ENCODE peak calls at places on chromosome 9, in ten cellular contexts. Y is HTR-8/SVneo; A is ELR; G is psoas muscle; T is AML-193; S is SW 1271; D is cardiac fibroblast; K is activated naive CD8-positive, alpha-beta T cell treated with anti-CD3 and anti-CD28 coated beads for 36 hours; W is CD4-positive, alpha-beta T cell; B is stimulated activated CD4-positive, alpha-beta T cell treated with anti-CD3 and anti-CD28 coated beads, Interleukin-15, amount 100 ng/mL, for 24 hours. E is an unnamed sample.
A peak's percentile ranks its signal among the peaks of the same experiment; 100 is the strongest.

GRCh38 chr9:99466104-99466503 is 244.0 kb downstream of the SEC61B start:
- DNase-seq in Y (no peak), A (no peak), G (no peak), T (no peak), S (no peak), D (no peak), K (no peak), W (no peak), B (no peak), E (no peak)

GRCh38 chr9:110443878-110444245 is 106.2 kb upstream of the TXNDC8 start:
- DNase-seq in Y (no peak), A (peak; percentile 49), G (no peak), T (no peak), S (no peak), D (peak; percentile 93), K (no peak), W (no peak), B (no peak), E (no peak)

GRCh38 chr9:112753725-112754124 is 3.2 kb downstream of the SNX30 start:
- DNase-seq in Y (peak; percentile 56), A (peak; percentile 94), G (no peak), T (peak; percentile 53), S (peak; percentile 65), D (peak; percentile 86), K (peak; percentile 35), W (no peak), B (peak; percentile 55), E (no peak)

GRCh38 chr9:84129529-84129928 is 148.9 kb downstream of the RMI1 start:
- DNase-seq in Y (no peak), A (no peak), G (no peak), T (no peak), S (no peak), D (no peak), K (no peak), W (no peak), B (no peak), E (no peak)

GRCh38 chr9:78879324-78880100 is 582.6 kb downstream of the PSAT1 start:
- DNase-seq in Y (no peak), A (peak; percentile 15), G (no peak), T (no peak), S (no peak), D (no peak), K (no peak), W (no peak), B (no peak), E (no peak)

GRCh38 chr9:136403915-136404800 is 4.2 kb upstream of the SNAPC4 start:
- DNase-seq in Y (no peak), A (no peak), G (no peak), T (no peak), S (no peak), D (no peak), K (peak; percentile 71), W (no peak), B (peak; percentile 71), E (no peak)

GRCh38 chr9:99635032-99635431 is 186.7 kb upstream of the NR4A3 start:
- DNase-seq in Y (no peak), A (no peak), G (no peak), T (no peak), S (no peak), D (peak; percentile 0), K (no peak), W (no peak), B (no peak), E (no peak)

GRCh38 chr9:3205421-3206095 is 320.2 kb downstream of the RFX3 start:
- DNase-seq in Y (no peak), A (no peak), G (no peak), T (no peak), S (no peak), D (no peak), K (no peak), W (no peak), B (no peak), E (no peak)

GRCh38 chr9:16864741-16865434 is 5.6 kb downstream of the BNC2 start:
- DNase-seq in Y (no peak), A (peak; percentile 67), G (no peak), T (no peak), S (no peak), D (peak; percentile 66), K (no peak), W (no peak), B (no peak), E (no peak)

GRCh38 chr9:136255166-136255538 is 9.5 kb upstream of the QSOX2 start:
- DNase-seq in Y (peak; percentile 43), A (peak; percentile 63), G (peak; percentile 46), T (no peak), S (no peak), D (peak; percentile 27), K (no peak), W (no peak), B (peak; percentile 29), E (no peak)

GRCh38 chr9:134396258-134396742 is 70.0 kb downstream of the RXRA start:
- DNase-seq in Y (no peak), A (no peak), G (no peak), T (peak; percentile 51), S (no peak), D (no peak), K (peak; percentile 68), W (no peak), B (peak; percentile 74), E (no peak)

GRCh38 chr9:127813739-127814226 is 11.1 kb downstream of the FPGS start:
- DNase-seq in Y (no peak), A (no peak), G (no peak), T (no peak), S (no peak), D (no peak), K (no peak), W (no peak), B (no peak), E (no peak)

GRCh38 chr9:106228861-106229260 is 534.5 kb downstream of the TMEM38B start:
- DNase-seq in Y (no peak), A (no peak), G (no peak), T (no peak), S (no peak), D (no peak), K (no peak), W (no peak), B (no peak), E (peak; percentile 50)

GRCh38 chr9:99368341-99369326 is 146.6 kb downstream of the SEC61B start:
- DNase-seq in Y (no peak), A (peak; percentile 62), G (peak; percentile 67), T (no peak), S (no peak), D (peak; percentile 46), K (peak; percentile 11), W (no peak), B (peak; percentile 10), E (peak; percentile 87)

GRCh38 chr9:113484258-113484730 is 20.8 kb downstream of the RGS3 start:
- DNase-seq in Y (no peak), A (no peak), G (peak; percentile 42), T (no peak), S (no peak), D (no peak), K (no peak), W (no peak), B (no peak), E (peak; percentile 82)

GRCh38 chr9:130051855-130052254 is 1.9 kb upstream of the GPR107 start:
- DNase-seq in Y (no peak), A (no peak), G (no peak), T (no peak), S (no peak), D (no peak), K (no peak), W (no peak), B (no peak), E (no peak)

GRCh38 chr9:97510797-97511761 is 9.6 kb downstream of the TMOD1 start:
- DNase-seq in Y (no peak), A (peak; percentile 79), G (peak; percentile 32), T (no peak), S (peak; percentile 57), D (peak; percentile 85), K (no peak), W (no peak), B (no peak), E (no peak)

GRCh38 chr9:123257276-123257675 is 11.1 kb downstream of the STRBP start:
- DNase-seq in Y (no peak), A (no peak), G (no peak), T (no peak), S (no peak), D (no peak), K (no peak), W (no peak), B (no peak), E (no peak)

GRCh38 chr9:116501871-116502270 is 185.2 kb upstream of the TRIM32 start:
- DNase-seq in Y (no peak), A (peak; percentile 70), G (no peak), T (no peak), S (no peak), D (peak; percentile 75), K (no peak), W (no peak), B (no peak), E (no peak)

GRCh38 chr9:88310310-88310980 is 77.8 kb upstream of the SPIN1 start:
- DNase-seq in Y (no peak), A (peak; percentile 19), G (no peak), T (peak; percentile 2), S (no peak), D (peak; percentile 28), K (no peak), W (no peak), B (no peak), E (no peak)

GRCh38 chr9:98906273-98907040 is 37.2 kb upstream of the COL15A1 start:
- DNase-seq in Y (no peak), A (no peak), G (peak; percentile 55), T (no peak), S (no peak), D (peak; percentile 79), K (no peak), W (no peak), B (no peak), E (peak; percentile 57)

GRCh38 chr9:114324492-114324891 is 1.6 kb downstream of the ORM1 start:
- DNase-seq in Y (no peak), A (no peak), G (no peak), T (no peak), S (no peak), D (no peak), K (no peak), W (no peak), B (no peak), E (no peak)

GRCh38 chr9:127867356-127868277 is 9.9 kb downstream of the AK1 start:
- DNase-seq in Y (no peak), A (no peak), G (no peak), T (no peak), S (no peak), D (no peak), K (no peak), W (no peak), B (no peak), E (peak; percentile 74)

GRCh38 chr9:92911496-92912475 is 33.9 kb upstream of the ZNF484 start:
- DNase-seq in Y (no peak), A (no peak), G (no peak), T (no peak), S (no peak), D (peak; percentile 18), K (no peak), W (no peak), B (no peak), E (no peak)

E was measured in heart left ventricle.